ENCODE peak calls at places on chromosomes 5 and 9, in four cellular contexts. H is heart left ventricle, M is T follicular helper cell, O is NAMALWA. I is an unnamed sample.

GRCh38 chr9:113675475-113675941 is 200.6 kb upstream of the ZNF618 start:
- DNase-seq in H (peak; percentile 85), M (no peak), O (no peak), I (no peak)

GRCh38 chr5:969421-969839 is 39.2 kb upstream of the NKD2 start:
- DNase-seq in H (peak; percentile 67), M (no peak), O (no peak), I (no peak)

GRCh38 chr9:70419546-70420266 is 5.2 kb upstream of the KLF9 start:
- DNase-seq in H (peak; percentile 96), M (peak; percentile 81), O (peak; percentile 88), I (peak; percentile 92)

GRCh38 chr5:639253-639530 is 27.1 kb downstream of the CEP72 start:
- DNase-seq in H (no peak), M (no peak), O (no peak), I (no peak)

GRCh38 chr9:123424552-123425225 is 68.7 kb downstream of the CRB2 start:
- DNase-seq in H (no peak), M (no peak), O (no peak), I (no peak)

GRCh38 chr9:71663931-71664459 is 104.3 kb downstream of the CEMIP2 start:
- DNase-seq in H (no peak), M (no peak), O (no peak), I (no peak)

GRCh38 chr9:3513265-3513818 is 12.5 kb downstream of the RFX3 start:
- DNase-seq in H (no peak), M (no peak), O (no peak), I (no peak)

GRCh38 chr5:76547242-76547890 is 75.8 kb downstream of the F2RL2 start:
- DNase-seq in H (no peak), M (peak; percentile 24), O (peak; percentile 5), I (peak; percentile 91)

GRCh38 chr9:98429613-98430012 is 174.2 kb upstream of the TBC1D2 start:
- DNase-seq in H (no peak), M (no peak), O (no peak), I (no peak)

GRCh38 chr9:120698766-120699165 is 15.5 kb downstream of the MEGF9 start:
- DNase-seq in H (no peak), M (no peak), O (no peak), I (no peak)

GRCh38 chr9:114588150-114588663 is 638 bp downstream of the ATP6V1G1 start:
- DNase-seq in H (no peak), M (no peak), O (no peak), I (no peak)

GRCh38 chr9:82991684-82992083 is 71.3 kb downstream of the RASEF start:
- DNase-seq in H (no peak), M (no peak), O (no peak), I (no peak)

GRCh38 chr5:143680672-143681259 is 131.2 kb upstream of the HMHB1 start:
- DNase-seq in H (no peak), M (no peak), O (no peak), I (no peak)

GRCh38 chr5:91110709-91111108 is 272.4 kb downstream of the ARRDC3 start:
- DNase-seq in H (peak; percentile 28), M (no peak), O (no peak), I (no peak)

GRCh38 chr5:132050136-132050535 is 10.3 kb upstream of the IL3 start:
- DNase-seq in H (peak; percentile 25), M (no peak), O (no peak), I (no peak)

GRCh38 chr9:136720251-136720886 is 8.0 kb downstream of the DIPK1B start:
- DNase-seq in H (peak; percentile 65), M (no peak), O (no peak), I (no peak)

GRCh38 chr5:179796877-179797608 is 3.3 kb downstream of the LTC4S start:
- DNase-seq in H (no peak), M (no peak), O (no peak), I (no peak)